ENCODE peak calls at places on chromosome 2, in nine cellular contexts. Y is pancreas, K is RWPE1, B is mammary epithelial cell, F is keratinocyte, I is colonic mucosa, H is Peyer's patch, R is IMR-90, O is body of pancreas. N is an unnamed sample.

GRCh38 chr2:231277962-231278361 is 79.5 kb downstream of the ARMC9 start:
- DNase-seq in Y (no peak), K (no peak), B (no peak), F (no peak), I (no peak), H (no peak), R (no peak), O (no peak), N (no peak)

GRCh38 chr2:157182834-157183396 is 74.6 kb upstream of the GALNT5 start:
- DNase-seq in Y (no peak), K (peak), B (peak), F (no peak), I (no peak), H (no peak), R (peak), O (no peak), N (peak)

GRCh38 chr2:212294816-212295215 is 243.8 kb downstream of the ERBB4 start:
- DNase-seq in Y (no peak), K (no peak), B (no peak), F (no peak), I (no peak), H (no peak), R (no peak), O (no peak), N (no peak)

GRCh38 chr2:229363126-229363814 is 92.2 kb upstream of the PID1 start:
- DNase-seq in Y (no peak), K (peak), B (peak), F (no peak), I (no peak), H (no peak), R (no peak), O (no peak), N (no peak)

GRCh38 chr2:217710218-217710565 is 292.6 kb downstream of the TNS1 start:
- DNase-seq in Y (no peak), K (no peak), B (peak), F (no peak), I (no peak), H (no peak), R (peak), O (no peak), N (peak)

GRCh38 chr2:85804583-85804982 is 50.8 kb downstream of the ATOH8 start:
- DNase-seq in Y (no peak), K (peak), B (no peak), F (no peak), I (no peak), H (no peak), R (no peak), O (no peak), N (no peak)

GRCh38 chr2:217931846-217932560 is 70.8 kb downstream of the TNS1 start:
- DNase-seq in Y (no peak), K (no peak), B (no peak), F (no peak), I (no peak), H (no peak), R (no peak), O (no peak), N (no peak)

GRCh38 chr2:175690113-175690716 is 311.9 kb downstream of the LNPK start:
- DNase-seq in Y (no peak), K (peak), B (peak), F (peak), I (peak), H (no peak), R (peak), O (peak), N (peak)

GRCh38 chr2:238790877-238791276 is 57.0 kb upstream of the TWIST2 start:
- DNase-seq in Y (no peak), K (no peak), B (no peak), F (no peak), I (no peak), H (no peak), R (no peak), O (no peak), N (no peak)

GRCh38 chr2:118686364-118686763 is 161.1 kb downstream of the EN1 start:
- DNase-seq in Y (no peak), K (peak), B (peak), F (peak), I (no peak), H (no peak), R (no peak), O (no peak), N (no peak)

GRCh38 chr2:148358375-148358774 is 286.2 kb upstream of the EPC2 start:
- DNase-seq in Y (no peak), K (no peak), B (no peak), F (no peak), I (no peak), H (no peak), R (no peak), O (no peak), N (no peak)

GRCh38 chr2:176827269-176827668 is 385.3 kb upstream of the HNRNPA3 start:
- DNase-seq in Y (no peak), K (no peak), B (no peak), F (no peak), I (no peak), H (no peak), R (no peak), O (no peak), N (no peak)

GRCh38 chr2:159140070-159140774 is 146.3 kb downstream of the WDSUB1 start:
- DNase-seq in Y (no peak), K (no peak), B (no peak), F (no peak), I (no peak), H (no peak), R (peak), O (no peak), N (peak)

GRCh38 chr2:233273120-233273519 is 21.6 kb downstream of the ATG16L1 start:
- DNase-seq in Y (no peak), K (no peak), B (no peak), F (no peak), I (no peak), H (no peak), R (no peak), O (no peak), N (no peak)

GRCh38 chr2:216880509-216881184 is 20.8 kb upstream of the TNP1 start:
- DNase-seq in Y (no peak), K (no peak), B (no peak), F (no peak), I (peak), H (no peak), R (peak), O (no peak), N (no peak)

GRCh38 chr2:11398710-11399109 is 54.3 kb upstream of the ROCK2 start:
- DNase-seq in Y (no peak), K (no peak), B (no peak), F (no peak), I (peak), H (peak), R (no peak), O (no peak), N (no peak)

GRCh38 chr2:157258520-157259326 is 1.2 kb downstream of the GALNT5 start:
- DNase-seq in Y (no peak), K (no peak), B (no peak), F (no peak), I (peak), H (peak), R (no peak), O (no peak), N (no peak)

GRCh38 chr2:142750858-142751257 is 126.6 kb upstream of the KYNU start:
- DNase-seq in Y (no peak), K (no peak), B (no peak), F (no peak), I (no peak), H (no peak), R (no peak), O (no peak), N (no peak)

GRCh38 chr2:195498176-195498575 is 158.8 kb upstream of the SLC39A10 start:
- DNase-seq in Y (peak), K (peak), B (peak), F (no peak), I (peak), H (no peak), R (peak), O (peak), N (no peak)

GRCh38 chr2:148253716-148254115 is 232.8 kb downstream of the MBD5 start:
- DNase-seq in Y (no peak), K (peak), B (peak), F (peak), I (no peak), H (no peak), R (peak), O (no peak), N (no peak)

GRCh38 chr2:26141145-26141769 is 31.6 kb upstream of the GAREM2 start:
- DNase-seq in Y (no peak), K (no peak), B (no peak), F (no peak), I (no peak), H (no peak), R (no peak), O (no peak), N (no peak)

GRCh38 chr2:75513616-75514170 is 47.0 kb downstream of the EVA1A start:
- DNase-seq in Y (no peak), K (no peak), B (peak), F (no peak), I (no peak), H (no peak), R (no peak), O (no peak), N (no peak)

GRCh38 chr2:160695402-160696060 is 201.9 kb upstream of the RBMS1 start:
- DNase-seq in Y (no peak), K (peak), B (peak), F (peak), I (no peak), H (no peak), R (peak), O (no peak), N (no peak)

GRCh38 chr2:62824378-62824777 is 118.9 kb downstream of the EHBP1 start:
- DNase-seq in Y (no peak), K (no peak), B (no peak), F (no peak), I (no peak), H (no peak), R (no peak), O (no peak), N (no peak)

GRCh38 chr2:88600038-88600465 is 27.2 kb downstream of the EIF2AK3 start:
- DNase-seq in Y (peak), K (peak), B (peak), F (peak), I (peak), H (no peak), R (peak), O (peak), N (peak)

GRCh38 chr2:67824196-67824595 is 238.6 kb downstream of the C1D start:
- DNase-seq in Y (no peak), K (no peak), B (no peak), F (no peak), I (no peak), H (no peak), R (peak), O (no peak), N (no peak)

DNA sequence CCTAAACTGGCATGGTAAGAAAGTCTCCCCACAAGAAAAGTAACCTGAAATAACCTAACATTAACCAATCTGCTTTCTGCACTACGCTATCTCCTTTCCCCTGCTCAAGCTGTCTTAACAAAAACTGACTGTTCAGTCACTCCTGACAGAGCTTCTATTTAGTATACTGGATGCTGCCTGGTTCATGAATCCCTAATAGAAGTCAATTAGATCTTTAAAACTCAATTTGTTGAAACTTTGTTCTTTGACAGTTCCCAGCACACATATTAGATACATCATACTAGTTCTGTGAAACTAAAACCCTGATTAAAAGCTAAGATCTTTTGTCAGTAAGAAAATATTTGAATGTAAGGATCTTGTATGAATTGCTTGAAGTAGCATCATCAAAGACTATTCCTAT is 287.4 kb downstream of the RBM43 start:
- DNase-seq in Y (no peak), K (no peak), B (no peak), F (no peak), I (no peak), H (no peak), R (no peak), O (no peak), N (no peak)
- H3K27ac ChIP-seq in Y (no peak), K (no peak), B (no peak), F (no peak), I (no peak), H (no peak), R (no peak), O (no peak), N (no peak)

GRCh38 chr2:110650346-110650745 is 27.5 kb downstream of the BUB1 start:
- DNase-seq in Y (no peak), K (no peak), B (no peak), F (no peak), I (no peak), H (no peak), R (no peak), O (no peak), N (no peak)

GRCh38 chr2:110655701-110656100 is 22.2 kb downstream of the BUB1 start:
- DNase-seq in Y (no peak), K (no peak), B (no peak), F (no peak), I (no peak), H (no peak), R (peak), O (no peak), N (peak)

GRCh38 chr2:110657721-110658305 is 20.1 kb downstream of the BUB1 start:
- DNase-seq in Y (no peak), K (no peak), B (no peak), F (no peak), I (peak), H (no peak), R (no peak), O (peak), N (no peak)

GRCh38 chr2:110659248-110659647 is 18.6 kb downstream of the BUB1 start:
- DNase-seq in Y (no peak), K (no peak), B (no peak), F (no peak), I (no peak), H (no peak), R (peak), O (no peak), N (peak)

GRCh38 chr2:110653861-110654260 is 24.0 kb downstream of the BUB1 start:
- DNase-seq in Y (no peak), K (no peak), B (no peak), F (no peak), I (no peak), H (no peak), R (no peak), O (no peak), N (no peak)
- H3K27ac ChIP-seq in Y (no peak), K (no peak), B (no peak), F (no peak), I (no peak), H (no peak), R (no peak), O (no peak), N (no peak)

GRCh38 chr2:112784199-112785189 is at the start of gene IL1A:
- DNase-seq in Y (no peak), K (peak), B (peak), F (no peak), I (peak), H (no peak), R (peak), O (no peak), N (peak)
- H3K27ac ChIP-seq in Y (no peak), K (peak), B (peak), F (peak), I (no peak), H (no peak), R (no peak), O (no peak), N (no peak)

GRCh38 chr2:127884436-127884835 is 1.3 kb downstream of the AMMECR1L start:
- DNase-seq in Y (no peak), K (no peak), B (peak), F (no peak), I (no peak), H (no peak), R (peak), O (no peak), N (peak)
- H3K27ac ChIP-seq in Y (no peak), K (peak), B (peak), F (peak), I (peak), H (no peak), R (peak), O (peak), N (peak)

DNA sequence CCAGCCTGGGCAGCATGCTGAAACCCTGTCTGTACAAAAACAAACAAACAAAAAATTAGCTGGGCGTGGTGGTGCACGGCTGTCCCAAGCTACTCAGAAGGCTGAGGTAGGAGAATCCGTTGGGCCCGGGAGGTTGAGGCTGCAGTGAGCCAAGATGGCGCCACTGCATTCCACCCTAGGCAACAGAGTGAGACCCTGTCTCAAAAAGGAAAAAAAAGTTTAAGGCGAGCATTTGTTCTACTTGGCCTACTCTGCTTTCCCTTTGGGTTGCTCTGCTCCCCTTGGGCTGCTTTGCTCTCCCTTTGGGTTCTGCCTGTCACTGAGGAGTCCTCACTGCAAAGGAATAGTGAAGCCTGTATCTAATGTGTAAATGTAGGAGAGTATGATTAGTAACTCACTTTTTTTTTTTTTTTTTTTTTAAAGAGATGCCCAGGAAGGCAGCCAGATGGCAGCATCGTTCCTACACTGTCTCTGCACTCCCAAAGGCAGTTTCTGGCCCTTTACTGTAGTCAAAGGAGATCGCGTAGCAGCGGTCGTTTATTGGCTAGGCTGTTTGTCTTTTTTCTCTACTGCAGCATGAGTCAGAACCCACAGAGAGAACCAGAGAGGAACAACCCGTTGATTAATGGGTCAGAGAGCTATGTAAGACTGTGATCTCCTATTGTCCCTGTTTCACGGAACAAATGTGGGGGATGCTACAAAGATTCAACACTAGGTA is 118.3 kb upstream of the CWC22 start:
- DNase-seq in Y (peak), K (peak), B (peak), F (peak), I (peak), H (no peak), R (peak), O (peak), N (peak)
- H3K27ac ChIP-seq in Y (no peak), K (no peak), B (no peak), F (no peak), I (no peak), H (no peak), R (no peak), O (no peak), N (no peak)

GRCh38 chr2:74361327-74361726 is 18.1 kb upstream of the SLC4A5 start:
- DNase-seq in Y (no peak), K (no peak), B (no peak), F (no peak), I (no peak), H (no peak), R (no peak), O (no peak), N (no peak)

GRCh38 chr2:74357627-74358026 is 14.4 kb upstream of the SLC4A5 start:
- DNase-seq in Y (no peak), K (no peak), B (no peak), F (no peak), I (no peak), H (no peak), R (peak), O (no peak), N (no peak)
- H3K27ac ChIP-seq in Y (no peak), K (no peak), B (no peak), F (no peak), I (no peak), H (no peak), R (no peak), O (no peak), N (no peak)

GRCh38 chr2:226656367-226656766 is 143.3 kb downstream of the IRS1 start:
- DNase-seq in Y (no peak), K (no peak), B (no peak), F (no peak), I (no peak), H (no peak), R (no peak), O (no peak), N (no peak)
- H3K27ac ChIP-seq in Y (no peak), K (no peak), B (no peak), F (no peak), I (no peak), H (no peak), R (no peak), O (peak), N (no peak)

GRCh38 chr2:9000442-9000841 is 3.0 kb downstream of the MBOAT2 start:
- DNase-seq in Y (no peak), K (no peak), B (no peak), F (no peak), I (no peak), H (no peak), R (no peak), O (no peak), N (no peak)

GRCh38 chr2:9001229-9001628 is 2.3 kb downstream of the MBOAT2 start:
- DNase-seq in Y (no peak), K (no peak), B (peak), F (no peak), I (peak), H (no peak), R (peak), O (no peak), N (peak)

GRCh38 chr2:9002313-9002636 is 1.2 kb downstream of the MBOAT2 start:
- DNase-seq in Y (no peak), K (no peak), B (no peak), F (no peak), I (no peak), H (no peak), R (no peak), O (no peak), N (no peak)

GRCh38 chr2:9002637-9003365 is 683 bp downstream of the MBOAT2 start:
- DNase-seq in Y (no peak), K (peak), B (peak), F (no peak), I (peak), H (peak), R (no peak), O (peak), N (no peak)

DNA sequence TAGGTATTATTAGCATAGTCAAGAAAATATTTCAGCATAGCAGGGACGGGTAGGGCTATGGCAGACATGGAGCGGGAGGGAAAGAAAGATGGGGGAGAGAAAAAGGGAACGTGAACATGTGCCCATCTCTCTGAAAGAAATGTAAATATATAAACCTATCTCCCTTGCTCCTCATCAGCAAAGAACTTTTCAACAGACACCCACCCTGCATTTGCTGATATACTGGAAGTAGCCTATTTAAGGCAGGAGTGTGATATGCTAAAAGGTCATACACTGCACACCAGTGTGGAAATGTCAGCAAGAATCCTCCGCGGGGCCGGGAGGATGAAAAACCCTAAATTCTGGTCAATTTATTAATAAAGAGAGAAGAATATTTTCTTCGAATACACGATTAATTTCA is 1.7 kb downstream of the MBOAT2 start:
- DNase-seq in Y (no peak), K (no peak), B (no peak), F (no peak), I (no peak), H (no peak), R (no peak), O (no peak), N (no peak)
- H3K27ac ChIP-seq in Y (no peak), K (no peak), B (no peak), F (no peak), I (no peak), H (no peak), R (no peak), O (no peak), N (no peak)